ENCODE peak calls at places on chromosomes 3 and 15, in seven cellular contexts. P, S, A, J, C, B and D are unnamed samples.

GRCh38 chr3:46114324-46114988 is 87.2 kb upstream of the XCR1 start:
- DNase-seq in C (no peak), A (peak), P (peak), B (peak), S (no peak), J (peak), D (no peak)

GRCh38 chr15:70436428-70436827 is 326.9 kb downstream of the UACA start:
- DNase-seq in A (no peak), C (no peak), S (no peak), J (peak), B (no peak), P (no peak), D (no peak)

GRCh38 chr3:99532246-99532645 is 106.1 kb upstream of the COL8A1 start:
- DNase-seq in A (peak), C (peak), P (peak), B (peak), J (peak), S (peak), D (peak)

GRCh38 chr3:136277115-136277514 is 27.0 kb downstream of the PCCB start:
- DNase-seq in B (no peak), A (no peak), P (no peak), J (no peak), C (no peak), S (no peak), D (no peak)

GRCh38 chr3:71629289-71630252 is 46.0 kb upstream of the FOXP1 start:
- DNase-seq in A (peak), P (peak), S (no peak), J (peak), C (no peak), B (peak), D (no peak)

GRCh38 chr3:102441832-102442231 is 7.0 kb downstream of the ZPLD1 start:
- DNase-seq in C (no peak), B (peak), P (peak), J (no peak), A (peak), S (no peak), D (no peak)

GRCh38 chr15:68700395-68701123 is 120.1 kb downstream of the ANP32A start:
- DNase-seq in C (peak), P (peak), B (peak), J (no peak), S (peak), A (peak), D (no peak)

GRCh38 chr15:77909131-77909940 is 168.2 kb downstream of the TBC1D2B start:
- DNase-seq in B (no peak), A (no peak), S (peak), C (no peak), J (no peak), P (no peak), D (no peak)

GRCh38 chr15:84648539-84648938 is 5.5 kb downstream of the WDR73 start:
- DNase-seq in S (no peak), P (no peak), A (no peak), C (no peak), B (no peak), J (no peak), D (no peak)

GRCh38 chr15:51731549-51732267 is 5.7 kb downstream of the LYSMD2 start:
- DNase-seq in J (peak), B (no peak), A (peak), C (no peak), P (peak), S (no peak), D (no peak)

GRCh38 chr3:196524527-196524926 is 9.4 kb upstream of the SMCO1 start:
- DNase-seq in A (peak), J (no peak), B (peak), C (no peak), S (no peak), P (no peak), D (no peak)

GRCh38 chr15:61038910-61039309 is 190.2 kb downstream of the RORA start:
- DNase-seq in J (no peak), B (no peak), C (no peak), A (no peak), P (no peak), S (no peak), D (no peak)

GRCh38 chr3:48464713-48465221 is 18.2 kb downstream of the ATRIP start:
- DNase-seq in B (no peak), P (no peak), J (no peak), S (peak), C (no peak), A (no peak), D (no peak)

GRCh38 chr15:70289191-70289955 is 191.7 kb upstream of the TLE3 start:
- DNase-seq in J (peak), B (peak), C (no peak), P (no peak), A (no peak), S (no peak), D (no peak)

GRCh38 chr15:31326729-31327673 is at the start of gene KLF13:
- DNase-seq in S (no peak), C (no peak), J (peak), P (peak), A (peak), B (no peak), D (no peak)

GRCh38 chr3:15342945-15343344 is 10.6 kb upstream of the SH3BP5 start:
- DNase-seq in S (no peak), A (no peak), C (no peak), J (no peak), B (no peak), P (no peak), D (no peak)

GRCh38 chr3:186920301-186920700 is 10.0 kb upstream of the ST6GAL1 start:
- DNase-seq in B (no peak), C (no peak), S (no peak), A (no peak), J (no peak), P (no peak), D (no peak)

GRCh38 chr3:16338124-16338523 is 73.1 kb downstream of the OXNAD1 start:
- DNase-seq in C (no peak), P (peak), A (no peak), J (peak), B (no peak), S (no peak), D (no peak)

GRCh38 chr15:73786518-73786917 is 33.4 kb upstream of the INSYN1 start:
- DNase-seq in S (peak), P (no peak), A (no peak), C (peak), B (no peak), J (no peak), D (no peak)

GRCh38 chr3:108548304-108548703 is 37.9 kb upstream of the MYH15 start:
- DNase-seq in A (peak), C (no peak), J (peak), P (peak), S (no peak), B (no peak), D (no peak)

GRCh38 chr3:32913790-32914446 is 37.5 kb upstream of the CCR4 start:
- DNase-seq in S (no peak), B (no peak), A (no peak), J (peak), P (no peak), C (no peak), D (no peak)

GRCh38 chr3:4394048-4394447 is 73.0 kb downstream of the SUMF1 start:
- DNase-seq in P (peak), B (no peak), C (no peak), S (no peak), A (peak), J (no peak), D (no peak)

GRCh38 chr3:100614941-100615340 is 5.5 kb downstream of the ADGRG7 start:
- DNase-seq in P (no peak), A (no peak), C (no peak), B (no peak), S (no peak), J (no peak), D (no peak)

GRCh38 chr3:100611221-100611620 is 1.8 kb downstream of the ADGRG7 start:
- DNase-seq in B (no peak), C (no peak), P (no peak), S (no peak), J (no peak), A (no peak), D (no peak)

GRCh38 chr3:100613721-100614390 is 4.5 kb downstream of the ADGRG7 start:
- DNase-seq in S (no peak), P (no peak), B (no peak), A (no peak), C (no peak), J (no peak), D (no peak)

GRCh38 chr3:100621251-100621650 is 11.8 kb downstream of the ADGRG7 start:
- DNase-seq in A (no peak), J (no peak), C (no peak), B (no peak), P (no peak), S (no peak), D (no peak)

GRCh38 chr3:100615684-100616083 is 6.3 kb downstream of the ADGRG7 start:
- DNase-seq in A (peak), B (no peak), S (no peak), J (no peak), C (no peak), P (no peak), D (no peak)
- H3K4ac ChIP-seq in A (no peak), B (no peak), S (no peak), J (no peak), C (no peak), P (no peak), D (no peak)

DNA sequence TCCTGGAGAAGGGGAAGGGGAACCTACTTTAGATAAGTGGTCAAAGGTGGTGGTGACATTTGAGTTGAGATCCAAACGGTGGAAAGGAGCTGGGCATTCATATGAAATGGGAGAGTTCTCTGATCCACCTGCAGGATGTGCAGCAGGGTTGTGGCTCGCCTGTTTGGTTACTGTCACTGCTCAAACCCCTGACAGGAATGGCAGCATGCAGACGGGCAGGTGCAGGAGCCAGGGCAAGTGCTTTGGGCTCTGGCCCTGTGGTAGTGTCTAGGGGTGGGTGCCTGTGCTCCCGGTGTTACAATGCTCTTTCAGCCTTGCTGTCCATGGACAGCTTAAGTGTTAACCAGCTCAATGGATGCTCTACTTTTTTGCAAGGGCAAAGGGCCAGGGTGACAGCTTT is 18.5 kb downstream of the PAQR9 start:
- DNase-seq in J (no peak), B (no peak), A (no peak), P (no peak), S (no peak), C (no peak), D (no peak)
- H3K9ac ChIP-seq in J (no peak), B (no peak), A (no peak), P (no peak), S (no peak), C (no peak), D (no peak)

DNA sequence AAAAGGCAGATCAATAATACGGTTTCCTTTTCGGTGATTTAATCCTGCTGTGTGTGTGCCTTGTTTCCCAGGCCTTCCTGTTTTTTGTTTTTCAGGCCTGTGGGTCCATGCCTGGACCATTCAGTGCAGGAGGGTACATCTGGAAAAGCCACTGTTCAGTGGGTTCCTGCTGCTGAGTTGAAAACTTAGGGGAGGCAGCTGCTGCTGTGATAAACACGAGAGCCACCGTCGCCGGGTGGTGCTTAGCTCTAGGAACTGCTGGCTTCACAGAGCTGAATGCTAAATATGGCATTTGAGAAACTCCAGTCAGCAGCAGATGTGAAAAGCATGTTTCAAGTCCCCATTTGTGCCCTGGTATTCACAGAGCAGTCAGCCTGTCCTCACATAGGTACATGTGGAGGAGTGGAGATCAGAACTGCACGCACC is 44.0 kb downstream of the SYNM start:
- DNase-seq in A (no peak), P (no peak), C (no peak), J (no peak), S (peak), B (no peak), D (no peak)
- H3K23ac ChIP-seq in A (no peak), P (no peak), C (no peak), J (no peak), S (no peak), B (no peak), D (no peak)

GRCh38 chr3:134622803-134623365 is 27.9 kb downstream of the KY start:
- DNase-seq in A (no peak), B (no peak), P (no peak), S (peak), J (no peak), C (no peak), D (no peak)
- H3K4ac ChIP-seq in A (no peak), B (no peak), P (no peak), S (no peak), J (no peak), C (no peak), D (no peak)

GRCh38 chr3:177337548-177338331 is 140.5 kb upstream of the TBL1XR1 start:
- DNase-seq in C (no peak), S (no peak), P (peak), J (peak), B (no peak), A (peak), D (no peak)
- H3K9ac ChIP-seq in C (no peak), S (no peak), P (peak), J (no peak), B (no peak), A (no peak), D (no peak)